ENCODE peak calls at places on chromosome 1, in five cellular contexts. H is GDM1, J is dorsolateral prefrontal cortex, D is A549, C is AG09319. L is an unnamed sample.

GRCh38 chr1:2271134-2271785 is 43.1 kb downstream of the SKI start:
- DNase-seq in D (no peak), J (no peak), H (no peak), C (no peak), L (no peak)

GRCh38 chr1:170285027-170285426 is 139.3 kb downstream of the NTMT2 start:
- DNase-seq in C (no peak), H (no peak), D (no peak), J (no peak), L (no peak)

GRCh38 chr1:181179980-181180964 is 91.8 kb downstream of the IER5 start:
- DNase-seq in J (peak), D (no peak), H (no peak), C (peak), L (peak)

GRCh38 chr1:19385869-19386591 is 73.9 kb downstream of the SLC66A1 start:
- DNase-seq in H (no peak), C (no peak), D (no peak), J (no peak), L (peak)

GRCh38 chr1:234315091-234315541 is 58.1 kb upstream of the COA6 start:
- DNase-seq in C (peak), D (no peak), J (no peak), H (no peak), L (peak)

GRCh38 chr1:111372336-111372965 is 55.1 kb downstream of the OVGP1 start:
- DNase-seq in J (peak), H (no peak), C (no peak), D (no peak), L (no peak)

GRCh38 chr1:16226129-16226494 is 10.9 kb downstream of the CPLANE2 start:
- DNase-seq in C (no peak), H (no peak), J (no peak), D (no peak), L (no peak)

GRCh38 chr1:201454568-201454967 is 14.4 kb downstream of the PHLDA3 start:
- DNase-seq in J (no peak), H (no peak), D (no peak), C (no peak), L (no peak)

GRCh38 chr1:156146006-156146748 is 7.2 kb upstream of the SEMA4A start:
- DNase-seq in H (peak), C (peak), J (peak), D (peak), L (peak)

GRCh38 chr1:159986531-159986930 is 32.5 kb upstream of the SLAMF9 start:
- DNase-seq in D (no peak), C (no peak), H (no peak), J (no peak), L (no peak)

GRCh38 chr1:9890224-9890731 is 19.8 kb downstream of the CTNNBIP1 start:
- DNase-seq in J (no peak), C (peak), H (peak), D (peak), L (peak)

L was measured in fibroblast of pulmonary artery.